ENCODE peak calls at places on chromosomes 4 and X, in seven cellular contexts. One of them, this sample, is unnamed.

GRCh38 chrX:119063428-119063827 is 9.4 kb upstream of the CT47C1 start:
- DNase-seq in thoracic aorta: no peak
- DNase-seq in fibroblast of villous mesenchyme: no peak
- DNase-seq in fibroblast of the aortic adventitia: no peak
- DNase-seq in BJ: no peak
- DNase-seq in prostate gland: no peak
- DNase-seq in GM13976: no peak
- DNase-seq in this sample: no peak

GRCh38 chrX:135087867-135088266 is 32.5 kb downstream of the ETDB start:
- DNase-seq in prostate gland: no peak
- DNase-seq in BJ: no peak
- DNase-seq in fibroblast of the aortic adventitia: no peak
- DNase-seq in thoracic aorta: no peak
- DNase-seq in GM13976: no peak
- DNase-seq in fibroblast of villous mesenchyme: no peak
- DNase-seq in this sample: no peak

GRCh38 chr4:39205476-39205875 is 23.1 kb downstream of the WDR19 start:
- DNase-seq in fibroblast of villous mesenchyme: peak
- DNase-seq in prostate gland: no peak
- DNase-seq in GM13976: no peak
- DNase-seq in BJ: no peak
- DNase-seq in thoracic aorta: no peak
- DNase-seq in fibroblast of the aortic adventitia: peak
- DNase-seq in this sample: no peak

GRCh38 chrX:111124418-111124817 is 28.4 kb downstream of the PAK3 start:
- DNase-seq in BJ: no peak
- DNase-seq in fibroblast of the aortic adventitia: no peak
- DNase-seq in fibroblast of villous mesenchyme: no peak
- DNase-seq in thoracic aorta: no peak
- DNase-seq in GM13976: no peak
- DNase-seq in prostate gland: no peak
- DNase-seq in this sample: no peak

GRCh38 chr4:119628281-119629141 is at the start of gene PDE5A:
- DNase-seq in fibroblast of the aortic adventitia: peak
- DNase-seq in BJ: no peak
- DNase-seq in fibroblast of villous mesenchyme: peak
- DNase-seq in GM13976: peak
- DNase-seq in thoracic aorta: peak
- DNase-seq in prostate gland: peak
- DNase-seq in this sample: peak

GRCh38 chr4:27574743-27575142 is 714.1 kb downstream of the STIM2 start:
- DNase-seq in prostate gland: no peak
- DNase-seq in BJ: no peak
- DNase-seq in GM13976: no peak
- DNase-seq in fibroblast of villous mesenchyme: no peak
- DNase-seq in fibroblast of the aortic adventitia: no peak
- DNase-seq in thoracic aorta: no peak
- DNase-seq in this sample: no peak

GRCh38 chr4:150244600-150244999 is 166.4 kb downstream of the DCLK2 start:
- DNase-seq in thoracic aorta: no peak
- DNase-seq in BJ: no peak
- DNase-seq in fibroblast of villous mesenchyme: peak
- DNase-seq in fibroblast of the aortic adventitia: peak
- DNase-seq in prostate gland: no peak
- DNase-seq in GM13976: no peak
- DNase-seq in this sample: no peak

GRCh38 chr4:25030283-25031076 is at the start of gene LGI2:
- DNase-seq in fibroblast of the aortic adventitia: no peak
- DNase-seq in GM13976: peak
- DNase-seq in BJ: no peak
- DNase-seq in fibroblast of villous mesenchyme: no peak
- DNase-seq in prostate gland: no peak
- DNase-seq in thoracic aorta: no peak
- DNase-seq in this sample: peak

GRCh38 chrX:118523920-118524319 is 28.3 kb downstream of the DOCK11 start:
- DNase-seq in BJ: no peak
- DNase-seq in prostate gland: no peak
- DNase-seq in fibroblast of villous mesenchyme: no peak
- DNase-seq in GM13976: no peak
- DNase-seq in thoracic aorta: no peak
- DNase-seq in fibroblast of the aortic adventitia: no peak
- DNase-seq in this sample: no peak

GRCh38 chrX:7133036-7133412 is 14.5 kb upstream of the STS start:
- DNase-seq in prostate gland: no peak
- DNase-seq in BJ: no peak
- DNase-seq in fibroblast of the aortic adventitia: peak
- DNase-seq in GM13976: no peak
- DNase-seq in fibroblast of villous mesenchyme: peak
- DNase-seq in thoracic aorta: no peak
- DNase-seq in this sample: peak

GRCh38 chrX:119238557-119238956 is 2.5 kb downstream of the PGRMC1 start:
- DNase-seq in BJ: no peak
- DNase-seq in thoracic aorta: no peak
- DNase-seq in fibroblast of villous mesenchyme: no peak
- DNase-seq in prostate gland: no peak
- DNase-seq in GM13976: no peak
- DNase-seq in fibroblast of the aortic adventitia: peak
- DNase-seq in this sample: no peak

GRCh38 chr4:27001398-27002164 is 140.9 kb downstream of the STIM2 start:
- DNase-seq in fibroblast of villous mesenchyme: no peak
- DNase-seq in GM13976: no peak
- DNase-seq in prostate gland: no peak
- DNase-seq in BJ: no peak
- DNase-seq in fibroblast of the aortic adventitia: no peak
- DNase-seq in thoracic aorta: no peak
- DNase-seq in this sample: no peak

GRCh38 chr4:116585240-116585639 is 500.1 kb downstream of the TRAM1L1 start:
- DNase-seq in fibroblast of the aortic adventitia: no peak
- DNase-seq in GM13976: no peak
- DNase-seq in prostate gland: no peak
- DNase-seq in fibroblast of villous mesenchyme: no peak
- DNase-seq in BJ: no peak
- DNase-seq in thoracic aorta: no peak
- DNase-seq in this sample: no peak

GRCh38 chr4:174152717-174153466 is 130.6 kb downstream of the FBXO8 start:
- DNase-seq in thoracic aorta: no peak
- DNase-seq in GM13976: no peak
- DNase-seq in prostate gland: no peak
- DNase-seq in fibroblast of the aortic adventitia: no peak
- DNase-seq in fibroblast of villous mesenchyme: peak
- DNase-seq in BJ: no peak
- DNase-seq in this sample: no peak

GRCh38 chrX:50448565-50448964 is 22.1 kb downstream of the DGKK start:
- DNase-seq in GM13976: no peak
- DNase-seq in fibroblast of the aortic adventitia: no peak
- DNase-seq in thoracic aorta: no peak
- DNase-seq in prostate gland: no peak
- DNase-seq in BJ: no peak
- DNase-seq in fibroblast of villous mesenchyme: no peak
- DNase-seq in this sample: no peak

GRCh38 chr4:8821151-8821950 is 50.3 kb downstream of the HMX1 start:
- DNase-seq in BJ: no peak
- DNase-seq in fibroblast of the aortic adventitia: no peak
- DNase-seq in thoracic aorta: no peak
- DNase-seq in GM13976: no peak
- DNase-seq in fibroblast of villous mesenchyme: no peak
- DNase-seq in prostate gland: no peak
- DNase-seq in this sample: no peak

GRCh38 chrX:13430136-13430827 is 110.4 kb upstream of the ATXN3L start:
- DNase-seq in BJ: no peak
- DNase-seq in GM13976: no peak
- DNase-seq in thoracic aorta: no peak
- DNase-seq in prostate gland: no peak
- DNase-seq in fibroblast of the aortic adventitia: no peak
- DNase-seq in fibroblast of villous mesenchyme: no peak
- DNase-seq in this sample: no peak

GRCh38 chr4:142558851-142559250 is 287.2 kb downstream of the INPP4B start:
- DNase-seq in fibroblast of villous mesenchyme: peak
- DNase-seq in GM13976: no peak
- DNase-seq in prostate gland: no peak
- DNase-seq in thoracic aorta: no peak
- DNase-seq in fibroblast of the aortic adventitia: peak
- DNase-seq in BJ: no peak
- DNase-seq in this sample: peak

GRCh38 chr4:41058426-41058825 is 155.9 kb downstream of the APBB2 start:
- DNase-seq in BJ: no peak
- DNase-seq in thoracic aorta: no peak
- DNase-seq in fibroblast of villous mesenchyme: no peak
- DNase-seq in fibroblast of the aortic adventitia: no peak
- DNase-seq in prostate gland: no peak
- DNase-seq in GM13976: no peak
- DNase-seq in this sample: no peak

GRCh38 chr4:22635692-22636091 is 57.0 kb upstream of the GBA3 start:
- DNase-seq in GM13976: no peak
- DNase-seq in fibroblast of villous mesenchyme: no peak
- DNase-seq in thoracic aorta: no peak
- DNase-seq in fibroblast of the aortic adventitia: no peak
- DNase-seq in prostate gland: no peak
- DNase-seq in BJ: no peak
- DNase-seq in this sample: no peak
- TF ChIP-seq CTCF in GM13976: no peak
- TF ChIP-seq CTCF in fibroblast of villous mesenchyme: no peak
- TF ChIP-seq CTCF in thoracic aorta: no peak
- TF ChIP-seq CTCF in fibroblast of the aortic adventitia: no peak
- TF ChIP-seq CTCF in prostate gland: no peak
- TF ChIP-seq CTCF in BJ: no peak
- TF ChIP-seq CTCF in this sample: no peak

GRCh38 chr4:89438102-89438831 is 130.7 kb upstream of the GPRIN3 start:
- DNase-seq in fibroblast of the aortic adventitia: peak
- DNase-seq in prostate gland: peak
- DNase-seq in BJ: no peak
- DNase-seq in thoracic aorta: no peak
- DNase-seq in GM13976: peak
- DNase-seq in fibroblast of villous mesenchyme: peak
- DNase-seq in this sample: peak
- TF ChIP-seq CTCF in fibroblast of the aortic adventitia: peak
- TF ChIP-seq CTCF in prostate gland: peak
- TF ChIP-seq CTCF in BJ: peak
- TF ChIP-seq CTCF in thoracic aorta: no peak
- TF ChIP-seq CTCF in GM13976: no peak
- TF ChIP-seq CTCF in fibroblast of villous mesenchyme: peak
- TF ChIP-seq CTCF in this sample: peak

DNA sequence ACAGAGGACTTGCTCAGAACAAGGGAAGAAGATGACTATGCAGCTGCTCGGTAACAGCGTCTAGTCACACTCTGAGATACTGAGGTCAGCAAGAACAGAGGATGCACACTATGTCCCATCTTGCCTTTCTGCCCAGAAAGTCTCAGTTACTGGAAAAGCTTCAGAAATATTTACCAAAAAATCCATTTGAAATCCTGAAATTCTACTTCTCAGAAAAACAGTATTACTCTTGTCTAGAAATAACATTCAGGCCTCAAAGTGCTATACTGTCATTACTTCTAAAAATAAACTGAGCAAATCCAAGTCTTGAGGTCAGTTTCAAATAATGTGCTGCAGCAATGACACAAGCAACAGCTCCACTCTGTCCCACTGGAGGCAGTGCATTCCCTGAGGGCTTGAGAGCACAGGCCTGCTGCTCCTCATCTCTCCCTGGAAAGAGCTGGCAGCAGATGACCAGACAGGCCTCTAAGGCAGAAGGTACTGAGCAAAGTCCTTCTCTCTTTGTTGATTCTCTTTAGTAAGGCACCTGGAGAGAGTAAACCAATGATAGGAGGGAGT is 76.9 kb downstream of the CAMK2D start:
- DNase-seq in fibroblast of villous mesenchyme: peak
- DNase-seq in GM13976: no peak
- DNase-seq in prostate gland: no peak
- DNase-seq in BJ: peak
- DNase-seq in fibroblast of the aortic adventitia: peak
- DNase-seq in thoracic aorta: peak
- DNase-seq in this sample: no peak
- TF ChIP-seq CTCF in fibroblast of villous mesenchyme: peak
- TF ChIP-seq CTCF in GM13976: no peak
- TF ChIP-seq CTCF in prostate gland: no peak
- TF ChIP-seq CTCF in BJ: peak
- TF ChIP-seq CTCF in fibroblast of the aortic adventitia: peak
- TF ChIP-seq CTCF in thoracic aorta: peak
- TF ChIP-seq CTCF in this sample: no peak

GRCh38 chrX:53445977-53446376 is 11.8 kb upstream of the HSD17B10 start:
- DNase-seq in fibroblast of villous mesenchyme: peak
- DNase-seq in thoracic aorta: no peak
- DNase-seq in GM13976: peak
- DNase-seq in fibroblast of the aortic adventitia: peak
- DNase-seq in BJ: no peak
- DNase-seq in prostate gland: no peak
- DNase-seq in this sample: peak
- TF ChIP-seq CTCF in fibroblast of villous mesenchyme: peak
- TF ChIP-seq CTCF in thoracic aorta: no peak
- TF ChIP-seq CTCF in GM13976: peak
- TF ChIP-seq CTCF in fibroblast of the aortic adventitia: peak
- TF ChIP-seq CTCF in BJ: peak
- TF ChIP-seq CTCF in prostate gland: no peak
- TF ChIP-seq CTCF in this sample: peak

DNA sequence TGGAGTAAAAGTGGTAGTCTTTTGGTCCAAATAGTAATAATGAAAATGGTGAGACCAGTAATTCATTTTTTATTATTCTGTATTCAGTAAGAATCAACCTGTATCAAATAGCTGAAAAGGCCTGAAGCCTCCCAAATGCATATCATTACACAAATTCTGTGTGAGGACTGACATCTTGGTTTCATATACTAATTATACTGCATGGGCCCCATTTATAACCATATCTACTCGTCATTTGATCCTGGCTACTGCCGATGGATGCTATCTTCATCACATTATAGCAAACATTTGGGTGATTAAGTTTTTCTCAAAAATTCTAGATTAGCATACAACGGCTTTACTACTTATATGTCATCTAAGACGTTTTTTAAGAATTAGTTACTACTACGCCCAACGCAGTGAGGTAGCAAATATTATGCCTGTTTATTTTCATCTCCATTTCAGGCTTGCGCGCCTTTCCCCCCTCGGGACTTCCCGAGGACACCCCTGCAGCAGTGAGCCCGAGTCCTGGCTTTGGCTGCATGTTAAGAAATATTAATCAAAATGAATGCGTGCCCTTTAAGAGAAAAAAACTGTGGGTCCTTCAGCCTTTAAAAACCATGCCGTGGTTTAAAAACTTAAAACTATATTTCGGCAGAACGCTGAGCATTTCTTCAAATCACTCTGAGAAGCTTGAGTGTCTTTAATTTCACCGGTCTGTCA is 824 bp upstream of the MMAA start:
- DNase-seq in fibroblast of the aortic adventitia: no peak
- DNase-seq in GM13976: peak
- DNase-seq in thoracic aorta: no peak
- DNase-seq in prostate gland: no peak
- DNase-seq in fibroblast of villous mesenchyme: no peak
- DNase-seq in BJ: no peak
- DNase-seq in this sample: peak
- TF ChIP-seq CTCF in fibroblast of the aortic adventitia: no peak
- TF ChIP-seq CTCF in GM13976: no peak
- TF ChIP-seq CTCF in thoracic aorta: no peak
- TF ChIP-seq CTCF in prostate gland: no peak
- TF ChIP-seq CTCF in fibroblast of villous mesenchyme: no peak
- TF ChIP-seq CTCF in BJ: no peak
- TF ChIP-seq CTCF in this sample: no peak

DNA sequence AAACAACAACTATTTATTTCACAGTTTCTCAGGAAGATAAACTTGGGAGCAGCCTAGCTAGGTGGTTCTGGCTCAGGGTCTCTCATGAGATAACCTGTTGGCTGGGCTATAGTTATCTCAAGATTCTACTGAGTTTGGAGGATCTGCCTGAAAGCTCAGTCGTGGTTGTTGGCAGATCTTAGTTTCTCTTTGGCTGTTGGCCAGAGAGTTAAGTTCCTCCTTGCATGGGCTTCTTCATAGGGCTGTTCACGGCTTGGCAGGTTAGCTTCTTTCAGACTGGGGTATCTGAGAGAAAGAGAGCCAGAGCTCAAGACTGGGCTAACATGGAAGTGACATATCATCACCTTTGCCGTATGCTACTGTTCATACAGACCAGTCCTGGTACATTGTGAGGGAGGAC is 28.7 kb downstream of the SEC24B start:
- DNase-seq in prostate gland: no peak
- DNase-seq in fibroblast of the aortic adventitia: peak
- DNase-seq in GM13976: no peak
- DNase-seq in BJ: no peak
- DNase-seq in thoracic aorta: no peak
- DNase-seq in fibroblast of villous mesenchyme: no peak
- DNase-seq in this sample: no peak
- TF ChIP-seq CTCF in prostate gland: no peak
- TF ChIP-seq CTCF in fibroblast of the aortic adventitia: no peak
- TF ChIP-seq CTCF in GM13976: no peak
- TF ChIP-seq CTCF in BJ: no peak
- TF ChIP-seq CTCF in thoracic aorta: no peak
- TF ChIP-seq CTCF in fibroblast of villous mesenchyme: no peak
- TF ChIP-seq CTCF in this sample: no peak

This sample was measured in nephron progenitor cell.